ENCODE peak calls at places on chromosomes 13 and 19, in seven cellular contexts. E, H, L, I, X, W and G are unnamed samples.
A peak's percentile ranks its signal among the peaks of the same experiment; 100 is the strongest.

GRCh38 chr19:5038631-5039271 is 69.8 kb downstream of the KDM4B start:
- DNase-seq in H (no peak), E (no peak), W (no peak), X (peak; percentile 24), L (peak; percentile 74), I (no peak), G (no peak)

GRCh38 chr19:40486017-40486416 is 19.2 kb downstream of the SPTBN4 start:
- DNase-seq in L (no peak), W (no peak), H (no peak), E (no peak), I (no peak), X (no peak), G (no peak)

GRCh38 chr13:37934339-37935191 is 65.0 kb upstream of the TRPC4 start:
- DNase-seq in I (no peak), X (no peak), W (peak; percentile 17), L (peak; percentile 44), H (no peak), E (no peak), G (no peak)

GRCh38 chr13:97540696-97541095 is 106.7 kb downstream of the RAP2A start:
- DNase-seq in I (no peak), H (no peak), X (peak; percentile 28), W (no peak), L (no peak), E (no peak), G (no peak)

GRCh38 chr19:48806518-48806817 is 4.4 kb downstream of the BCAT2 start:
- DNase-seq in W (no peak), H (no peak), L (peak; percentile 94), I (no peak), E (no peak), X (no peak), G (no peak)

GRCh38 chr19:16977306-16977705 is 49.3 kb downstream of the CPAMD8 start:
- DNase-seq in H (no peak), E (peak; percentile 40), W (no peak), X (no peak), I (no peak), L (no peak), G (no peak)

GRCh38 chr13:70580825-70581224 is 472.6 kb upstream of the KLHL1 start:
- DNase-seq in H (no peak), W (no peak), L (no peak), E (no peak), I (no peak), X (no peak), G (no peak)

GRCh38 chr19:10643968-10644290 is 10.2 kb upstream of the ILF3 start:
- DNase-seq in I (no peak), H (no peak), W (no peak), L (no peak), E (no peak), X (no peak), G (no peak)

GRCh38 chr19:18291019-18291524 is 9.7 kb upstream of the JUND start:
- DNase-seq in W (peak; percentile 50), X (no peak), E (no peak), I (no peak), H (no peak), L (peak; percentile 26), G (no peak)

GRCh38 chr19:6737284-6737872 is at the start of gene GPR108:
- DNase-seq in I (peak; percentile 100), W (peak; percentile 99), X (peak; percentile 100), H (peak; percentile 100), L (peak; percentile 100), E (peak; percentile 100), G (peak; percentile 99)

GRCh38 chr13:83819156-83819555 is 63.1 kb downstream of the SLITRK1 start:
- DNase-seq in W (no peak), I (no peak), L (no peak), H (no peak), X (no peak), E (no peak), G (no peak)

GRCh38 chr13:102227696-102228095 is 174.2 kb downstream of the FGF14 start:
- DNase-seq in H (no peak), E (no peak), I (no peak), W (no peak), X (no peak), L (no peak), G (no peak)

GRCh38 chr13:41050041-41050440 is 11.3 kb upstream of the WBP4 start:
- DNase-seq in H (no peak), X (no peak), I (no peak), W (no peak), E (no peak), L (no peak), G (no peak)

GRCh38 chr13:113665582-113666323 is 1.3 kb upstream of the GRK1 start:
- DNase-seq in I (peak; percentile 14), H (no peak), X (no peak), L (no peak), W (no peak), E (no peak), G (no peak)

GRCh38 chr19:29873024-29873800 is 61.4 kb downstream of the CCNE1 start:
- DNase-seq in W (peak; percentile 60), H (peak; percentile 6), I (peak; percentile 59), X (no peak), E (peak; percentile 74), L (peak; percentile 81), G (peak; percentile 50)

GRCh38 chr13:96982672-96983071 is 11.6 kb downstream of the OXGR1 start:
- DNase-seq in L (no peak), I (peak; percentile 21), W (no peak), E (no peak), X (no peak), H (no peak), G (no peak)

GRCh38 chr19:34991542-34992333 is 8.4 kb upstream of the GRAMD1A start:
- DNase-seq in H (no peak), W (no peak), I (no peak), E (no peak), L (no peak), X (no peak), G (no peak)

GRCh38 chr13:113669871-113670341 is 2.9 kb downstream of the GRK1 start:
- DNase-seq in L (no peak), H (no peak), W (no peak), I (peak; percentile 14), X (no peak), E (no peak), G (no peak)

GRCh38 chr13:100533588-100534041 is 55.0 kb downstream of the GGACT start:
- DNase-seq in E (peak; percentile 30), W (no peak), H (no peak), I (no peak), X (no peak), L (no peak), G (no peak)

GRCh38 chr19:3819989-3820388 is 33.8 kb upstream of the MATK start:
- DNase-seq in H (no peak), E (no peak), X (no peak), L (no peak), W (no peak), I (no peak), G (no peak)
- H3K27ac ChIP-seq in H (no peak overlapping the region), E (no peak overlapping the region), X (no peak overlapping the region), L (no peak overlapping the region), W (no peak overlapping the region), I (no peak overlapping the region), G (no peak overlapping the region)

GRCh38 chr19:43936219-43936618 is 1.1 kb upstream of the ZNF45 start:
- DNase-seq in I (no peak), E (no peak), L (peak; percentile 43), H (no peak), X (no peak), W (no peak), G (no peak)
- H3K27ac ChIP-seq in I (no peak overlapping the region), E (no peak overlapping the region), L (no peak overlapping the region), H (no peak overlapping the region), X (no peak overlapping the region), W (no peak overlapping the region), G (no peak overlapping the region)

DNA sequence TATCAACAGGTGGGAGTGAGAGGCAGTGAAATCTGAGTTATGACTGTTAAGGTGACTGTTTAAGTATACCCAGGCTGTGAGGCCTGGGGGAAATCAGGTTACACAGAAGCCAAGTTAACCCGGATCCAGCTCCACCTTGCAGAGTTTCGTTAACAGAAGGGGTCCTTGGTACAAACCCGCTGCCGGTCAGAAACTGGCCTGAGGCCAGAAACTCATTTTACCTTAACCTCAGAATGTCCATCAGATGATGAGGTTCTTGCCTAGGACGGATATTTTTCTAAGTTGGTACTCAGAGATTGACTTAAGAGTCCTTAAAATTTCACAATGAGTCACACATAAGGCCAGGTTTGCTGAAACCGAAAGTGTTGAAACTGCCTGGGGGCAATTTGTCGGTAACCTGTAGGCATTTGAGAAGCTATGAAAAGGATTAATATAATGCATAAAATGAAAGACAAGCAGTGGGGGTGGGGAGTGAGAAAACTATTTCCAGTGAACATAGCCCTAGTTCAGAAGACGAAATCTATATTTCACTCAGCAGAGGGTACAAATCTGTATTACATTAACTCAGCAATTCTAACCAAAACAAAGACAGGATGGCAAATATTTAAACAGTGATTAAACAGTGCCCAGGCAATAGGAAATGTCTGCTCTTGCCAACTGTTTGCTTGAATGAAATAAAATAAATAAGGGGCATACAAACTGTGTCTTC is 350.6 kb downstream of the KCNRG start:
- DNase-seq in L (no peak), X (no peak), H (no peak), W (no peak), I (no peak), E (peak; percentile 57), G (no peak)
- H3K27ac ChIP-seq in L (no peak overlapping the region), X (no peak overlapping the region), H (no peak overlapping the region), W (no peak overlapping the region), I (no peak overlapping the region), E (peak overlapping the region; percentile 59), G (no peak overlapping the region)

GRCh38 chr19:1168877-1169791 is 4.9 kb downstream of the SBNO2 start:
- DNase-seq in E (peak; percentile 76), H (no peak), L (no peak), I (no peak), W (no peak), X (peak; percentile 85), G (no peak)

GRCh38 chr19:1168562-1168873 is 5.5 kb downstream of the SBNO2 start:
- DNase-seq in E (no peak), I (no peak), H (no peak), W (no peak), X (no peak), L (no peak), G (no peak)

GRCh38 chr19:1166872-1167573 is 7.0 kb downstream of the SBNO2 start:
- DNase-seq in W (no peak), E (no peak), H (no peak), X (no peak), I (no peak), L (no peak), G (no peak)

GRCh38 chr19:1169921-1170885 is 3.9 kb downstream of the SBNO2 start:
- DNase-seq in H (no peak), L (no peak), X (peak; percentile 83), I (no peak), E (no peak), W (no peak), G (peak; percentile 39)

DNA sequence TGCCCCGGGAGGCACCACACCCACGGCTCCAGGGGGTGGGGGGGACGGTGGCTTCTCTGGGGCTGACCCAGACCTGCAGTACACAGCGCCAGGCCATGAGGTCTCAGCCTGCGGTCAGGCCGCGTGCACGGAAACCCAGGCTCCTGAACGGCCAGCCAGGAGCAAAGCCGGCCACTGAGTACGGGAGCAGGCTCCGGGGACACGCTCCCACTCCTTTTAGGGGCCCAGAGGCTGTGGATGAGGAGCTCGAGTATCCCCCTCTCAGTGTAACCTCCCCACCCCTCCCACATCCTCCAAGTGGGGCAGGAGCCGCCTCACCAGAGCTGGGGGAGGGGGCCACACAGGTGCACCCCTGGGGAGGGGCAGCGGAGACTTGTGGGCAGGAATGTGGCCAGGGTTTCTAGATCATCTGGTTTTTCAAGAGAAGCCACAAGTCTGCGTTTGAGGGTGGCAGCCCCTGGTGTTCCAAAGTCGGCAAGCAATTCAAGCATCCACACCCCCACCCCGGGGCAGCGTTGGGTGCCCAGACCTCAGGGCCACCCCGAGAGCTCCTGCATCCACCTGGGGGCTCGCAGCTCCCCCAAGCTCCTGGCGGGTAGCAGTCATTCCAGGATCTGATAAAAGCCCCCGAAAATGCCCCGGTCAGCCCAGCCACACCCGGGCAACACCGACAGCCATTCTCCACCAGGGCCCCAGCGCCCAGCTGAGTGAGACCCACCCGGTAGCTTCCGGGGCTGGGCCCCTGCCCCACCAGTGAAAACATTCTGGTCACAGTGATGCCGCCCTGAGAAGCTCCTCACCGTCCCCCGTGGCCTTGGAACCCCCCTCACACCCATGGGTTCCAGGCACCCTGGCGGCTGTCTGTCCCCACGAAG is 6.1 kb downstream of the SBNO2 start:
- DNase-seq in I (no peak), X (no peak), W (no peak), E (no peak), H (no peak), L (no peak), G (no peak)
- H3K27ac ChIP-seq in I (no peak overlapping the region), X (peak overlapping the region; percentile 90), W (no peak overlapping the region), E (peak overlapping the region; percentile 74), H (no peak overlapping the region), L (peak overlapping the region; percentile 50), G (no peak overlapping the region)